ENCODE peak calls at places on chromosomes 16 and 17, in seven cellular contexts. M is substantia nigra; B is stimulated activated CD4-positive, alpha-beta T cell treated with anti-CD3 and anti-CD28 coated beads, Interleukin-15, amount 100 ng/mL, for 1 hour; X is AG10803; Y is RPMI7951; R is CD4-positive, alpha-beta memory T cell; F is activated naive CD4-positive, alpha-beta T cell. G is an unnamed sample.

GRCh38 chr17:75791251-75791650 is 6.6 kb downstream of the UNK start:
- DNase-seq in M (no peak), B (no peak), X (no peak), Y (no peak), R (no peak), F (no peak), G (no peak)

GRCh38 chr17:74271902-74272563 is 2.0 kb upstream of the DNAI2 start:
- DNase-seq in M (peak), B (no peak), X (no peak), Y (no peak), R (no peak), F (no peak), G (no peak)

GRCh38 chr17:77842906-77843249 is 115.6 kb upstream of the TNRC6C start:
- DNase-seq in M (no peak), B (no peak), X (peak), Y (no peak), R (no peak), F (no peak), G (no peak)

GRCh38 chr17:78892520-78892919 is 10.5 kb downstream of the CEP295NL start:
- DNase-seq in M (peak), B (no peak), X (no peak), Y (no peak), R (no peak), F (no peak), G (no peak)

GRCh38 chr16:50428116-50428515 is 59.3 kb upstream of the BRD7 start:
- DNase-seq in M (no peak), B (no peak), X (peak), Y (peak), R (no peak), F (no peak), G (no peak)

GRCh38 chr17:7440823-7441174 is 1.5 kb downstream of the FGF11 start:
- DNase-seq in M (no peak), B (no peak), X (no peak), Y (peak), R (no peak), F (no peak), G (peak)

GRCh38 chr17:50264263-50265113 is 9.8 kb upstream of the TMEM92 start:
- DNase-seq in M (no peak), B (no peak), X (peak), Y (peak), R (no peak), F (no peak), G (no peak)

GRCh38 chr16:65066646-65067045 is 55.2 kb downstream of the CDH11 start:
- DNase-seq in M (no peak), B (no peak), X (no peak), Y (no peak), R (no peak), F (no peak), G (no peak)

GRCh38 chr17:9991351-9991750 is 86.3 kb upstream of the RCVRN start:
- DNase-seq in M (no peak), B (no peak), X (no peak), Y (no peak), R (no peak), F (no peak), G (no peak)

GRCh38 chr17:81386646-81387234 is 8.5 kb upstream of the BAHCC1 start:
- DNase-seq in M (peak), B (no peak), X (peak), Y (no peak), R (no peak), F (no peak), G (no peak)

GRCh38 chr17:82650723-82651122 is 2.5 kb upstream of the WDR45B start:
- DNase-seq in M (no peak), B (no peak), X (no peak), Y (no peak), R (no peak), F (no peak), G (no peak)

GRCh38 chr16:10669791-10670190 is 24.9 kb downstream of the TEKT5 start:
- DNase-seq in M (no peak), B (no peak), X (no peak), Y (no peak), R (no peak), F (no peak), G (no peak)

GRCh38 chr17:40015005-40015997 is at the start of gene CSF3:
- DNase-seq in M (no peak), B (no peak), X (no peak), Y (no peak), R (no peak), F (no peak), G (no peak)

GRCh38 chr16:83530293-83530692 is 277.5 kb upstream of the HSBP1 start:
- DNase-seq in M (no peak), B (no peak), X (peak), Y (peak), R (no peak), F (no peak), G (no peak)

GRCh38 chr16:84498859-84499620 is 5.4 kb downstream of the MEAK7 start:
- DNase-seq in M (no peak), B (no peak), X (no peak), Y (peak), R (no peak), F (no peak), G (no peak)

GRCh38 chr17:50148226-50149098 is 2.0 kb downstream of the PPP1R9B start:
- DNase-seq in M (peak), B (peak), X (peak), Y (no peak), R (peak), F (peak), G (peak)

GRCh38 chr16:90057738-90058173 is 19.4 kb downstream of the PRDM7 start:
- DNase-seq in M (no peak), B (no peak), X (peak), Y (peak), R (no peak), F (no peak), G (no peak)

GRCh38 chr17:67372751-67373150 is 4.3 kb upstream of the PITPNC1 start:
- DNase-seq in M (no peak), B (no peak), X (no peak), Y (no peak), R (no peak), F (no peak), G (no peak)

GRCh38 chr16:70767377-70768204 is 33.4 kb downstream of the VAC14 start:
- DNase-seq in M (no peak), B (no peak), X (peak), Y (peak), R (no peak), F (no peak), G (no peak)

GRCh38 chr17:49630113-49630900 is 47.6 kb downstream of the SPOP start:
- DNase-seq in M (no peak), B (no peak), X (no peak), Y (no peak), R (no peak), F (no peak), G (no peak)

GRCh38 chr16:52581530-52581929 is 34.6 kb upstream of the TOX3 start:
- DNase-seq in M (no peak), B (no peak), X (no peak), Y (peak), R (no peak), F (no peak), G (no peak)

GRCh38 chr17:50267074-50267841 is 7.0 kb upstream of the TMEM92 start:
- DNase-seq in M (no peak), B (no peak), X (peak), Y (peak), R (no peak), F (no peak), G (no peak)

GRCh38 chr16:3681206-3681605 is 26.7 kb downstream of the DNASE1 start:
- DNase-seq in M (no peak), B (no peak), X (peak), Y (no peak), R (no peak), F (no peak), G (no peak)